ENCODE peak calls at places on chromosome 15, in eight cellular contexts. V is transverse colon, M is mesothelial cell of epicardium, G is neural progenitor cell, S is Peyer's patch, U is cardiac fibroblast, D is HL-60, H is ascending aorta. O is an unnamed sample.

GRCh38 chr15:20356444-20357138 is 185.0 kb downstream of the GOLGA6L6 start:
- DNase-seq in U (peak), M (peak), D (no peak), G (no peak), S (no peak), V (peak), H (peak), O (no peak)

GRCh38 chr15:92095691-92096090 is 242.2 kb downstream of the SLCO3A1 start:
- DNase-seq in M (no peak), V (no peak), D (no peak), H (no peak), G (no peak), S (no peak), U (no peak), O (no peak)

GRCh38 chr15:25738171-25738792 is 124.8 kb downstream of the ATP10A start:
- DNase-seq in H (peak), G (no peak), D (peak), V (no peak), M (no peak), U (peak), S (no peak), O (no peak)

GRCh38 chr15:33963831-33964664 is 4.2 kb upstream of the CHRM5 start:
- DNase-seq in V (no peak), D (peak), U (peak), G (peak), M (no peak), S (no peak), H (no peak), O (no peak)

GRCh38 chr15:46879067-46879770 is 838.1 kb upstream of the SEMA6D start:
- DNase-seq in H (no peak), G (no peak), V (no peak), S (no peak), M (no peak), U (no peak), D (no peak), O (no peak)

GRCh38 chr15:31136612-31137328 is 35.2 kb upstream of the TRPM1 start:
- DNase-seq in G (no peak), H (no peak), D (no peak), V (no peak), S (no peak), M (peak), U (no peak), O (no peak)

GRCh38 chr15:70347321-70347720 is 249.6 kb upstream of the TLE3 start:
- DNase-seq in U (no peak), D (no peak), H (peak), G (no peak), V (no peak), M (no peak), S (no peak), O (no peak)

GRCh38 chr15:73022156-73022555 is 30.1 kb upstream of the NEO1 start:
- DNase-seq in M (no peak), H (no peak), U (no peak), V (no peak), G (no peak), D (no peak), S (no peak), O (no peak)

GRCh38 chr15:101086394-101087171 is 165.3 kb downstream of the CHSY1 start:
- DNase-seq in S (no peak), M (no peak), U (no peak), H (no peak), V (no peak), G (no peak), D (peak), O (no peak)

GRCh38 chr15:80695099-80695910 is at the start of gene ABHD17C:
- DNase-seq in U (peak), H (peak), M (peak), S (peak), V (peak), D (peak), G (peak), O (no peak)

GRCh38 chr15:41849204-41849603 is 10.6 kb downstream of the PLA2G4B start:
- DNase-seq in M (no peak), V (no peak), H (no peak), U (no peak), D (no peak), S (no peak), G (no peak), O (no peak)

GRCh38 chr15:39565851-39566250 is 15.0 kb upstream of the THBS1 start:
- DNase-seq in G (no peak), D (no peak), U (no peak), H (no peak), V (no peak), S (no peak), M (no peak), O (no peak)

GRCh38 chr15:75362642-75363249 is 5.7 kb downstream of the MAN2C1 start:
- DNase-seq in D (no peak), S (no peak), G (no peak), U (no peak), M (no peak), H (no peak), V (no peak), O (no peak)

GRCh38 chr15:71813723-71814470 is 3.5 kb downstream of the NR2E3 start:
- DNase-seq in G (no peak), D (no peak), H (no peak), S (no peak), U (no peak), V (no peak), M (no peak), O (no peak)

GRCh38 chr15:70421197-70421482 is 323.4 kb upstream of the TLE3 start:
- DNase-seq in M (no peak), G (no peak), D (no peak), V (no peak), S (no peak), U (no peak), H (no peak), O (no peak)

GRCh38 chr15:73957276-73957675 is 31.0 kb downstream of the LOXL1 start:
- DNase-seq in M (no peak), D (no peak), H (peak), V (no peak), G (no peak), U (no peak), S (no peak), O (no peak)

GRCh38 chr15:87733005-87733404 is 523.5 kb downstream of the NTRK3 start:
- DNase-seq in H (no peak), M (no peak), S (no peak), U (peak), V (no peak), D (no peak), G (no peak), O (no peak)

GRCh38 chr15:65368300-65368617 is 9.5 kb downstream of the IGDCC3 start:
- DNase-seq in G (peak), S (peak), H (no peak), M (no peak), U (no peak), D (no peak), V (no peak), O (no peak)

GRCh38 chr15:39934415-39935044 is 615 bp downstream of the EIF2AK4 start:
- DNase-seq in V (no peak), D (no peak), U (peak), M (no peak), H (no peak), S (no peak), G (peak), O (no peak)

GRCh38 chr15:74603026-74603788 is 12.4 kb upstream of the CLK3 start:
- DNase-seq in V (no peak), S (no peak), U (no peak), G (no peak), D (no peak), M (no peak), H (no peak), O (no peak)

GRCh38 chr15:64046347-64047153 is at the start of gene DAPK2:
- DNase-seq in D (peak), M (peak), V (peak), U (peak), S (peak), G (peak), H (peak), O (no peak)

GRCh38 chr15:71547066-71547465 is 263.3 kb upstream of the NR2E3 start:
- DNase-seq in V (no peak), H (no peak), G (peak), U (no peak), M (peak), D (no peak), S (no peak), O (no peak)

GRCh38 chr15:62417444-62417843 is 252.4 kb upstream of the C2CD4B start:
- DNase-seq in H (no peak), M (no peak), U (peak), D (no peak), S (no peak), V (no peak), G (no peak), O (no peak)

GRCh38 chr15:80070840-80071239 is 11.4 kb downstream of the ZFAND6 start:
- DNase-seq in S (no peak), H (no peak), V (no peak), U (peak), M (no peak), D (peak), G (no peak), O (no peak)

GRCh38 chr15:85116925-85117646 is 135.4 kb downstream of the PDE8A start:
- DNase-seq in H (no peak), V (no peak), U (peak), D (no peak), S (no peak), M (no peak), G (no peak), O (no peak)

GRCh38 chr15:101088311-101088710 is 163.5 kb downstream of the CHSY1 start:
- DNase-seq in S (peak), U (no peak), H (no peak), G (no peak), V (no peak), M (no peak), D (no peak), O (no peak)

GRCh38 chr15:26670116-26670515 is 102.8 kb downstream of the GABRB3 start:
- DNase-seq in D (no peak), H (no peak), U (no peak), G (no peak), S (no peak), M (no peak), V (no peak), O (no peak)

GRCh38 chr15:68576253-68577236 is 2.2 kb upstream of the CORO2B start:
- DNase-seq in G (no peak), D (no peak), S (peak), M (no peak), V (no peak), U (no peak), H (no peak), O (no peak)

GRCh38 chr15:68580883-68581155 is 2.0 kb downstream of the CORO2B start:
- DNase-seq in U (no peak), V (no peak), S (peak), D (no peak), G (no peak), H (no peak), M (no peak), O (no peak)

GRCh38 chr15:68578960-68579935 is at the start of gene CORO2B:
- DNase-seq in H (no peak), V (no peak), M (peak), U (peak), D (no peak), G (peak), S (peak), O (no peak)

GRCh38 chr15:68580026-68580882 is 1.5 kb downstream of the CORO2B start:
- DNase-seq in U (no peak), G (no peak), S (peak), H (no peak), D (no peak), V (no peak), M (no peak), O (no peak)

DNA sequence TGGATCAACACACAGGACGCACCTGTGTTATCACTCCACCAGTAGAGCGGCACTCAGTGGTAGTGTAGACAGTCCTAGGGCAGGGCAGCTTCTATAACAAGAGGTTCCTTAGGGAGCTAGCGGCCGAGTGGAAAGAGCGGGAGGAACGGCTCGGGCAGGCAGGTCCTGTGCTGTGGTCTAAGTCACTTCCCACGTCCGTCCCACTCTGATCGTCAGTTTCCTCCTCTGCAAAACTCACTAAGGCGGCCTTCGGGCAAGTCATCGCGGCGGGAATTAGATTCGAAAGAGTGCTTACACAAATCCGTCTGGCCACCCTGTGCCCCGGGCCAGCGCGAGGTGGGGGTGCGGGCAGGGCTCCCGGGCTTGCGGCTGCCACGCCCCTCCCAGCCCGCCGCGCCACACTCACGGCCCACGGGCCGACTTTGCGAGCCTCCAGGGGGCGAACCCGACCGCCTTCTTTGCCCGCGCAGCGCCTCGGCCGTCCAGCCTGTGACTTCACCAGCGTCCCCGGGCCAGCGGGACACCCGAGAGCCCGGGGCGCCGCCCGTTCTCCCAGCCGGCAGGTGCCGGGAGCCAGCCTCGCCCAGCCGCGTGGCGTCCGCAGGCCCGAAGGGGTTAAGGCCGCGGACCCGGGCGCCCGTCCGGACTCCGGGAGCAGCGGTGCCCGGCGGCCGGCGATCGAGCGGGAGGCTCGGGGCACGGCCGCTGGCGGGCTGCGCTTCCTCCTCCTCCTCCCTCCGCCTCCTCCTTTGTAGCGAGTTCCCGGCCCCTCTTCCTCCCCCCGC is 426 bp upstream of the CORO2B start:
- DNase-seq in U (peak), S (peak), V (peak), G (peak), M (peak), H (peak), D (no peak), O (no peak)
- TF ChIP-seq CTCF in U (peak), S (peak), V (peak), G (peak), M (no peak), H (peak), D (no peak), O (peak)

GRCh38 chr15:98926236-98926635 is 81.4 kb downstream of the PGPEP1L start:
- DNase-seq in H (no peak), M (no peak), U (no peak), V (no peak), G (no peak), D (no peak), S (no peak), O (no peak)
- TF ChIP-seq CTCF in H (no peak), M (no peak), U (no peak), V (no peak), G (no peak), D (no peak), S (no peak), O (no peak)

DNA sequence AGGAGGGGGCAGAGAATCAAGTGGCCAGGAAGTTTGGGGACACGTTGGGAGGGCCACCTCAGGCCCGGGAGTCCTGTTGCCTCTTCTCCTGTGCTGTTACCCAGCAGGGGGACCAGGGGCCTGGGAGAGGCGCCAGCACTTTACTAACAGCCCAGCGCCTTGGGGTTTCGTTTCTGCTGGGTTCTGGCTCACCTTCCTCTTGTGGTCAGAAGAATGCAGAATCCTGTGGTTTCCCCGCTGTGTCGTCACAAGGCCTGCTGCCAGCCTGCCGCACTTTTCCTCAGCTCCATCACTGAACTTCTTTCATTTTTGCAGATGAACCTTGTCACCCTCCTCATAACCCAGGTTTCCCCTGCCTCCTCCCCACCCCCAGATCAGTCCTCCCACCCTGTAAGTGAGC is 67.7 kb downstream of the SLC30A4 start:
- DNase-seq in V (peak), U (peak), D (peak), G (no peak), H (peak), S (peak), M (no peak), O (no peak)
- TF ChIP-seq CTCF in V (no peak), U (peak), D (no peak), G (no peak), H (no peak), S (no peak), M (no peak), O (no peak)

GRCh38 chr15:36617529-36618196 is 38.2 kb downstream of the CDIN1 start:
- DNase-seq in D (no peak), S (no peak), H (no peak), U (no peak), G (no peak), M (no peak), V (no peak), O (no peak)

GRCh38 chr15:36627566-36627965 is 48.1 kb downstream of the CDIN1 start:
- DNase-seq in U (no peak), M (no peak), V (no peak), D (no peak), S (no peak), G (no peak), H (no peak), O (no peak)

GRCh38 chr15:36626984-36627383 is 47.6 kb downstream of the CDIN1 start:
- DNase-seq in U (no peak), S (no peak), G (no peak), D (no peak), M (no peak), V (no peak), H (no peak), O (no peak)

GRCh38 chr15:36622247-36622795 is 42.9 kb downstream of the CDIN1 start:
- DNase-seq in H (no peak), S (no peak), V (no peak), D (no peak), G (no peak), M (no peak), U (no peak), O (no peak)
- TF ChIP-seq CTCF in H (no peak), S (no peak), V (no peak), D (no peak), G (no peak), M (no peak), U (no peak), O (no peak)

GRCh38 chr15:24676431-24676830 is 856 bp downstream of the NPAP1 start:
- DNase-seq in U (no peak), S (no peak), G (peak), H (no peak), D (no peak), M (no peak), V (no peak), O (no peak)
- TF ChIP-seq CTCF in U (no peak), S (no peak), G (peak), H (no peak), D (no peak), M (no peak), V (no peak), O (no peak)

GRCh38 chr15:68192117-68192516 is 13.0 kb downstream of the CALML4 start:
- DNase-seq in H (no peak), V (no peak), U (no peak), G (no peak), M (no peak), D (no peak), S (no peak), O (no peak)
- TF ChIP-seq CTCF in H (no peak), V (no peak), U (no peak), G (no peak), M (no peak), D (no peak), S (no peak), O (no peak)